ENCODE peak calls at places on chromosomes 12 and 14, in nine cellular contexts. H is AG04450, D is left ventricle myocardium inferior, S is esophagus muscularis mucosa, Q is tibial artery, C is fibroblast of pulmonary artery, W is heart left ventricle, R is GM13976, O is K562. B is an unnamed sample.

GRCh38 chr12:108589028-108589839 is 8.7 kb downstream of the TMEM119 start:
- DNase-seq in O (no peak), H (no peak), S (no peak), W (no peak), C (peak; percentile 50), R (peak; percentile 21), D (no peak), Q (no peak), B (peak; percentile 73)

GRCh38 chr14:59690426-59690825 is 113.8 kb upstream of the CCDC175 start:
- DNase-seq in Q (no peak), O (no peak), W (no peak), R (no peak), S (no peak), C (no peak), H (no peak), D (no peak), B (no peak)

GRCh38 chr12:128338344-128338743 is 71.4 kb downstream of the TMEM132C start:
- DNase-seq in R (no peak), O (no peak), C (no peak), S (no peak), W (no peak), D (no peak), H (no peak), Q (no peak), B (no peak)

GRCh38 chr12:89328483-89329030 is 23.7 kb downstream of the DUSP6 start:
- DNase-seq in S (no peak), Q (no peak), R (no peak), O (no peak), W (no peak), C (no peak), H (no peak), D (no peak), B (no peak)

GRCh38 chr12:100987552-100988277 is 193.1 kb downstream of the ANO4 start:
- DNase-seq in W (no peak), D (no peak), H (peak; percentile 11), Q (no peak), O (peak; percentile 12), S (no peak), C (peak; percentile 62), R (peak; percentile 37), B (no peak)

GRCh38 chr14:92632546-92633273 is 115.7 kb downstream of the LGMN start:
- DNase-seq in O (no peak), W (no peak), D (no peak), S (no peak), Q (no peak), R (peak; percentile 11), H (no peak), C (no peak), B (peak; percentile 52)

GRCh38 chr12:1277905-1278304 is 286.9 kb downstream of the ERC1 start:
- DNase-seq in S (no peak), C (no peak), O (no peak), R (peak; percentile 19), Q (no peak), D (no peak), H (no peak), W (no peak), B (no peak)

GRCh38 chr12:108856428-108857157 is 790 bp downstream of the SSH1 start:
- DNase-seq in R (peak; percentile 41), D (peak; percentile 83), Q (peak; percentile 77), S (no peak), H (no peak), O (no peak), W (peak; percentile 93), C (peak; percentile 80), B (peak; percentile 91)

GRCh38 chr12:121499929-121500793 is 80.7 kb downstream of the KDM2B start:
- DNase-seq in D (peak; percentile 83), S (peak; percentile 95), C (peak; percentile 71), W (peak; percentile 84), H (peak; percentile 33), O (peak; percentile 92), R (peak; percentile 86), Q (peak; percentile 75), B (peak; percentile 87)

GRCh38 chr12:57146925-57147640 is at the start of gene LRP1-AS:
- DNase-seq in W (no peak), H (no peak), O (no peak), D (no peak), C (no peak), S (no peak), Q (no peak), R (no peak), B (no peak)

GRCh38 chr12:28937196-28937595 is 211.9 kb upstream of the FAR2 start:
- DNase-seq in D (no peak), O (no peak), W (no peak), S (no peak), R (no peak), C (peak; percentile 39), Q (no peak), H (peak; percentile 11), B (no peak)

GRCh38 chr14:20493634-20494033 is 11.7 kb upstream of the RNASE10 start:
- DNase-seq in C (no peak), W (peak; percentile 37), D (no peak), O (no peak), H (no peak), Q (peak; percentile 36), S (no peak), R (no peak), B (no peak)

GRCh38 chr14:59123975-59124374 is 64.5 kb upstream of the DAAM1 start:
- DNase-seq in O (no peak), R (no peak), W (no peak), D (no peak), C (peak; percentile 46), S (no peak), H (no peak), Q (no peak), B (no peak)

GRCh38 chr14:74983343-74983742 is 19.4 kb upstream of the EIF2B2 start:
- DNase-seq in O (no peak), D (no peak), C (no peak), S (no peak), R (no peak), Q (no peak), H (no peak), W (no peak), B (no peak)

GRCh38 chr12:29043069-29043468 is 106.0 kb upstream of the FAR2 start:
- DNase-seq in W (no peak), C (peak; percentile 13), H (no peak), R (no peak), O (no peak), S (no peak), Q (no peak), D (no peak), B (no peak)

GRCh38 chr12:1054103-1054838 is 63.2 kb downstream of the ERC1 start:
- DNase-seq in R (no peak), C (peak; percentile 28), O (no peak), S (no peak), H (no peak), Q (no peak), D (no peak), W (no peak), B (no peak)

GRCh38 chr12:120726510-120726793 is 826 bp downstream of the ACADS start:
- DNase-seq in Q (no peak), H (no peak), D (no peak), W (no peak), O (no peak), R (no peak), S (no peak), C (no peak), B (no peak)

GRCh38 chr12:104566244-104566993 is 109.7 kb downstream of the CHST11 start:
- DNase-seq in W (no peak), H (no peak), R (no peak), Q (no peak), S (no peak), C (no peak), O (no peak), D (no peak), B (no peak)

GRCh38 chr12:12357697-12358476 is 1.0 kb downstream of the BORCS5 start:
- DNase-seq in C (no peak), D (no peak), H (no peak), S (no peak), W (no peak), R (peak; percentile 43), Q (no peak), O (no peak), B (no peak)

GRCh38 chr14:85978851-85979250 is 448.9 kb downstream of the FLRT2 start:
- DNase-seq in H (no peak), R (no peak), Q (no peak), C (no peak), S (no peak), W (no peak), D (no peak), O (no peak), B (no peak)
- TF ChIP-seq CTCF in H (no peak), R (no peak), Q (no peak), C (no peak), S (no peak), W (no peak), D (no peak), O (no peak), B (no peak)

DNA sequence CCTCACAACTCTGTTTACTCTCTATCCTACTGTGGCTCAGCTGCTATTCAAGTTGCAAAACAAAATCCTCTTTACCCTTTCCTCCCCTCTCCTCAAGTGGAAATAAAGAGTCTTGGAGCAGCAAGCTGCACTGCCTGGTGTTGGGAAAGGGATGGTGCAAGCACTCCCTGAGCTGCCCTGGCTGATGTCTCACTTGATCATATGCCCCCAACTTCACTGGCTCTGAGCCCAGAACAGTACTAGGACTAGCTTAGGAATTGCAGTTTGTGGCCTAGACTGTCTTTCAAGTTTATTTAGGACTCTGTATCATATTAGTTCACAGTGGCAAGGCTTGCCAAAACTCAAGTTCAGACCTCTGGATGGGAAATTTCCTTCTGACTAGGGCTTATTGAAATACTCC is 1683.8 kb upstream of the SEL1L start:
- DNase-seq in H (peak; percentile 87), S (no peak), O (no peak), W (no peak), Q (peak; percentile 82), D (no peak), R (no peak), C (peak; percentile 27), B (peak; percentile 85)
- TF ChIP-seq CTCF in H (peak; percentile 54), S (no peak), O (no peak), W (no peak), Q (peak; percentile 11), D (peak; percentile 23), R (no peak), C (no peak), B (no peak)

GRCh38 chr12:125125271-125125670 is 60.0 kb downstream of the AACS start:
- DNase-seq in H (no peak), C (no peak), S (no peak), D (no peak), W (no peak), R (no peak), O (no peak), Q (no peak), B (no peak)
- TF ChIP-seq CTCF in H (no peak), C (no peak), S (no peak), D (no peak), W (no peak), R (no peak), O (no peak), Q (no peak), B (no peak)

DNA sequence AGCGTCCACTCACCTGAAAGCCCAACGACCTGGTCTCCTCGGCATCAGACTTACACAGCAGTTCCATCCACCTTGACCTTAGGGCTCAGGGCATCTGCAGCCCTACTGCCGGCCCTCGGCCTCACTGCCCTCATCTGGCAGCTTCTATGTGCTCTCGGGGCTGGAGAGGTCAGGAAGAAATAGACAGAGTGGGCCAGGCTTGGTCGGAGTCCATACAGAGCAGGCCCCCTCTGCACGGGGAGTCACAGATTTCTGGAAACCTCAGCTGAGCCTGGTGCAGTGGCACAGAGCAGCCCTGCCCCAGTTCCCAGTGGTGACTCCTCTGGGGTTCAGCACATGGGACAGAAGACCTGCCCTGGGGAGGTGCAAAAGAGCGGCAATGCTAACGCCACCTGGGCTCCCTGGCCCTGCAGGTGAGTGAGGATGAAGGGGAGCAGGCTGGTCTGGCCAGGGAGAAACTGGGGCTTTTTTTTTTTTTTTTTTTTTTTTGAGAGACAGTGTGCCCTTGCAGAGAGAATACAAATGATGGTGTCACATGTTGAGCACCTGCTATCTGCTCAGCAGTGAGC is 190.1 kb upstream of the PRMT8 start:
- DNase-seq in R (no peak), C (no peak), D (no peak), W (no peak), H (no peak), S (no peak), O (no peak), Q (no peak), B (no peak)
- TF ChIP-seq CTCF in R (no peak), C (no peak), D (no peak), W (peak; percentile 2), H (no peak), S (no peak), O (no peak), Q (no peak), B (no peak)